ENCODE peak calls at places on chromosome 1, in ten cellular contexts. R, V, B, I, G, F, Z, K, Y and H are unnamed samples.

GRCh38 chr1:41512701-41513387 is 28.4 kb upstream of the EDN2 start:
- DNase-seq in K (no peak), G (no peak), V (no peak), Z (no peak), R (no peak), I (no peak), F (no peak), Y (no peak), B (no peak), H (no peak)

GRCh38 chr1:166814611-166815010 is 24.7 kb upstream of the POGK start:
- DNase-seq in Z (no peak), V (no peak), R (no peak), K (no peak), F (peak; percentile 37), I (no peak), G (peak; percentile 73), B (no peak), Y (no peak), H (no peak)

GRCh38 chr1:17207046-17207445 is 2.1 kb downstream of the PADI1 start:
- DNase-seq in G (no peak), Y (peak; percentile 17), R (peak; percentile 59), I (peak; percentile 36), K (no peak), F (no peak), B (no peak), Z (no peak), V (no peak), H (no peak)

GRCh38 chr1:107548276-107548675 is 407.4 kb downstream of the NTNG1 start:
- DNase-seq in G (no peak), I (no peak), F (no peak), B (no peak), R (no peak), K (no peak), Y (no peak), Z (no peak), V (no peak), H (no peak)

GRCh38 chr1:5888606-5889211 is 103.5 kb downstream of the NPHP4 start:
- DNase-seq in I (no peak), R (no peak), B (no peak), V (no peak), Y (no peak), G (no peak), K (no peak), Z (no peak), F (no peak), H (no peak)

GRCh38 chr1:220950576-220950975 is 71.3 kb downstream of the HLX start:
- DNase-seq in V (no peak), I (no peak), G (peak; percentile 19), K (no peak), Y (no peak), F (no peak), R (no peak), B (no peak), Z (no peak), H (no peak)

GRCh38 chr1:178126790-178127189 is 32.9 kb downstream of the RASAL2 start:
- DNase-seq in Y (no peak), B (no peak), G (peak; percentile 85), Z (no peak), F (peak; percentile 95), V (no peak), R (no peak), I (no peak), K (peak; percentile 65), H (no peak)

GRCh38 chr1:60874703-60875102 is 207.7 kb upstream of the NFIA start:
- DNase-seq in Z (no peak), B (no peak), I (no peak), V (no peak), Y (no peak), R (no peak), G (peak; percentile 42), F (peak; percentile 16), K (peak; percentile 70), H (no peak)

GRCh38 chr1:97654866-97655265 is 266.0 kb downstream of the DPYD start:
- DNase-seq in B (no peak), K (peak; percentile 51), F (no peak), Z (no peak), Y (no peak), I (no peak), V (no peak), R (no peak), G (peak; percentile 85), H (no peak)

GRCh38 chr1:40438391-40439015 is 11.8 kb upstream of the ZFP69B start:
- DNase-seq in B (no peak), I (no peak), Y (no peak), Z (peak; percentile 19), G (peak; percentile 12), F (peak; percentile 16), V (peak; percentile 18), R (peak; percentile 35), K (peak; percentile 55), H (peak; percentile 29)

GRCh38 chr1:168638884-168639283 is 62.5 kb downstream of the XCL1 start:
- DNase-seq in Y (no peak), Z (no peak), I (no peak), G (no peak), F (no peak), B (no peak), V (no peak), R (no peak), K (no peak), H (no peak)

GRCh38 chr1:168637350-168637991 is 61.1 kb downstream of the XCL1 start:
- DNase-seq in Y (no peak), I (no peak), B (no peak), Z (no peak), K (peak; percentile 57), V (peak; percentile 19), R (peak; percentile 15), G (no peak), F (peak; percentile 38), H (no peak)

GRCh38 chr1:168636642-168637111 is 60.3 kb downstream of the XCL1 start:
- DNase-seq in G (peak; percentile 86), Z (no peak), F (no peak), I (no peak), K (peak; percentile 45), Y (no peak), R (no peak), B (no peak), V (no peak), H (no peak)

GRCh38 chr1:168635129-168635528 is 58.7 kb downstream of the XCL1 start:
- DNase-seq in G (no peak), K (no peak), B (no peak), R (no peak), I (no peak), Z (no peak), F (no peak), V (no peak), Y (no peak), H (no peak)

DNA sequence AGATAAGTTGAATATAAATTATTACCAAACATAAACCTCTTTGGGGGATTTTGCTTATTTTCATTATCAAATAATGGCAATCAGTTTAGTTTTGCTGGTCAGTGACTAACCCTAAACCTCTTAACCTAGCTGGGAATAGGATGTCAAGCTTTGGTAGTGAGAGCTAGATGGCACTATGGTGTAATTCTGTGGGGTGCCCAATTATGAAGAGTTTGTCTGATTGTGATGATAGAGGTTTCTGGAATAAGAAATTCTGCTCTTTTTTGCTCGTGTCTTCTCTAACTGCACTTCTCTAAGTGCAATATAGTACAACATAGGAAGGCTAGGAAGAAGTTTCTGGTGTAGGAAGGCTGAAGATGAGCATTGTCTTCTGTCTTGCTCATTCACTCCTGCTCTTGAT is 59.8 kb downstream of the XCL1 start:
- DNase-seq in R (no peak), B (no peak), V (no peak), Y (no peak), I (no peak), K (no peak), G (no peak), F (no peak), Z (no peak), H (no peak)
- TF ChIP-seq CTCF in R (peak; percentile 9), B (no peak), V (no peak), Y (no peak), I (peak; percentile 43), K (no peak), G (peak; percentile 18), F (no peak), Z (no peak), H (peak; percentile 14)

GRCh38 chr1:53469373-53469772 is 10.2 kb downstream of the DMRTB1 start:
- DNase-seq in Y (no peak), V (no peak), I (no peak), G (no peak), R (no peak), B (no peak), Z (no peak), F (no peak), K (no peak), H (no peak)

GRCh38 chr1:53468374-53468773 is 9.2 kb downstream of the DMRTB1 start:
- DNase-seq in F (no peak), Z (no peak), V (no peak), K (no peak), Y (no peak), R (peak; percentile 21), I (no peak), B (no peak), G (no peak), H (no peak)

GRCh38 chr1:53471000-53471399 is 11.8 kb downstream of the DMRTB1 start:
- DNase-seq in V (no peak), G (no peak), Y (no peak), F (no peak), B (no peak), R (no peak), I (no peak), K (no peak), Z (no peak), H (no peak)

GRCh38 chr1:53470584-53470983 is 11.4 kb downstream of the DMRTB1 start:
- DNase-seq in K (no peak), V (no peak), F (no peak), Y (no peak), R (no peak), B (no peak), G (no peak), Z (no peak), I (no peak), H (no peak)

DNA sequence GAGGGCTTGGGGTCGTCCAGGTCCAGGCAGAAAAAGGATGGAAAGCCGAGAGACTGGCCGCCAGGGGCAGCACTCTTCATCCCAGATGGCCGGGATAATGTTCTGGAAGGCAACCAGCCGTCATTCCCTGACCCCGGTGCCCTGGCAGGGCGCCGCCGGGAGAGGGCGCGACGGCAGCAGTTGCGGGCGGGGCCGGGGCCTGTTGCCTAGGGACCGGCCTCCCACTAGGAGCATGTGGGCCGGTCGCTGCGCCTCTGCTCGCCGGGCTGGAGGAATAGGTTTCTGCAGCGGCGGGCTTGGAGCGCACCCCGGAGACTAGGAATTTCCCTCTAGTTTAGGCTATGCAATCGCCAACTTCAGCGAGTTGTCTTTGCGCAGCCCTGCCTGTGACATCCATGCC is 11.0 kb downstream of the DMRTB1 start:
- DNase-seq in Z (peak; percentile 61), G (peak; percentile 72), B (no peak), V (peak; percentile 98), F (peak; percentile 58), Y (peak; percentile 56), R (peak; percentile 29), I (peak; percentile 68), K (peak; percentile 92), H (no peak)
- TF ChIP-seq CTCF in Z (peak; percentile 55), G (peak; percentile 59), B (no peak), V (peak; percentile 96), F (peak; percentile 68), Y (peak; percentile 36), R (no peak), I (peak; percentile 69), K (peak; percentile 89), H (peak; percentile 48)

GRCh38 chr1:206761369-206761768 is 9.2 kb upstream of the IL19 start:
- DNase-seq in K (peak; percentile 47), B (no peak), I (no peak), R (no peak), F (no peak), V (no peak), Z (no peak), G (peak; percentile 18), Y (no peak), H (no peak)
- TF ChIP-seq CTCF in K (peak; percentile 38), B (no peak), I (peak; percentile 27), R (no peak), F (peak; percentile 21), V (no peak), Z (no peak), G (peak; percentile 46), Y (no peak), H (no peak)

GRCh38 chr1:114758251-114758832 is 558 bp upstream of the CSDE1 start:
- DNase-seq in I (no peak), Z (no peak), Y (no peak), V (no peak), R (no peak), K (peak; percentile 23), G (no peak), B (no peak), F (no peak), H (no peak)
- TF ChIP-seq CTCF in I (no peak), Z (no peak), Y (no peak), V (peak; percentile 10), R (no peak), K (no peak), G (no peak), B (no peak), F (no peak), H (no peak)